ENCODE peak calls at places on chromosomes 12 and 14, in six cellular contexts. T, A, F, M, Y and V are unnamed samples.

GRCh38 chr12:130117256-130117655 is 45.0 kb upstream of the FZD10 start:
- DNase-seq in T (no peak), A (no peak), F (no peak), M (no peak), Y (no peak), V (no peak)

GRCh38 chr14:90777830-90778467 is 38.3 kb downstream of the TTC7B start:
- DNase-seq in T (no peak), A (no peak), F (no peak), M (no peak), Y (no peak), V (no peak)

GRCh38 chr12:4379410-4379809 is at the start of gene FGF23:
- DNase-seq in T (no peak), A (peak; percentile 26), F (no peak), M (peak; percentile 2), Y (peak; percentile 36), V (no peak)

GRCh38 chr14:94469261-94469660 is 6.7 kb downstream of the SERPINA9 start:
- DNase-seq in T (no peak), A (no peak), F (no peak), M (no peak), Y (no peak), V (no peak)

GRCh38 chr12:13000616-13000934 is 510 bp upstream of the HEBP1 start:
- DNase-seq in T (no peak), A (no peak), F (no peak), M (no peak), Y (no peak), V (peak; percentile 66)

GRCh38 chr14:93643127-93643526 is 145.2 kb downstream of the PRIMA1 start:
- DNase-seq in T (no peak), A (no peak), F (no peak), M (no peak), Y (no peak), V (no peak)

GRCh38 chr12:119334459-119335170 is at the start of gene CCDC60:
- DNase-seq in T (no peak), A (no peak), F (no peak), M (no peak), Y (no peak), V (no peak)

GRCh38 chr14:103361868-103362267 is 23.3 kb upstream of the MARK3 start:
- DNase-seq in T (no peak), A (peak; percentile 92), F (no peak), M (peak; percentile 77), Y (peak; percentile 98), V (no peak)

GRCh38 chr12:1946311-1946710 is 27.9 kb upstream of the CACNA2D4 start:
- DNase-seq in T (no peak), A (no peak), F (no peak), M (no peak), Y (no peak), V (no peak)